ENCODE peak calls at places on chromosome 6, in nine cellular contexts. N is heart right ventricle; G is CD8-positive, alpha-beta T cell; Q is right lobe of liver; C is fibroblast of the aortic adventitia; W is HFF-Myc; Z is bronchial epithelial cell; P is fibroblast of lung; S is IMR-90. B is an unnamed sample.

GRCh38 chr6:51112731-51113130 is 294.1 kb downstream of the TFAP2B start:
- DNase-seq in Z (no peak), C (peak; percentile 10), W (no peak), S (no peak), N (no peak), Q (no peak), G (no peak), P (no peak), B (no peak)

GRCh38 chr6:32298632-32299336 is 72.9 kb downstream of the TSBP1 start:
- DNase-seq in S (peak; percentile 54), C (peak; percentile 3), G (no peak), P (peak; percentile 23), Z (peak; percentile 67), Q (no peak), W (no peak), N (no peak), B (no peak)

GRCh38 chr6:87391334-87391733 is 16.4 kb upstream of the CFAP206 start:
- DNase-seq in Q (peak; percentile 55), C (peak; percentile 17), Z (peak; percentile 35), P (peak; percentile 36), S (peak; percentile 29), W (no peak), G (no peak), N (no peak), B (peak; percentile 48)

GRCh38 chr6:34284563-34285545 is 36.0 kb upstream of the SMIM29 start:
- DNase-seq in P (peak; percentile 96), S (peak; percentile 73), C (peak; percentile 62), W (peak; percentile 12), N (peak; percentile 65), Z (no peak), Q (peak; percentile 53), G (no peak), B (no peak)

GRCh38 chr6:47495207-47495606 is 17.6 kb downstream of the CD2AP start:
- DNase-seq in N (no peak), G (no peak), P (no peak), W (no peak), C (no peak), S (no peak), Z (no peak), Q (no peak), B (no peak)

GRCh38 chr6:70673601-70674000 is 5.9 kb downstream of the SMAP1 start:
- DNase-seq in P (peak; percentile 8), Q (no peak), S (peak; percentile 55), C (peak; percentile 43), N (no peak), Z (peak; percentile 36), G (no peak), W (no peak), B (no peak)

GRCh38 chr6:834879-835278 is 141.9 kb upstream of the EXOC2 start:
- DNase-seq in G (no peak), Z (no peak), S (no peak), W (no peak), N (no peak), Q (no peak), C (no peak), P (peak; percentile 54), B (no peak)

GRCh38 chr6:141610741-141611140 is 522.0 kb upstream of the GJE1 start:
- DNase-seq in C (peak; percentile 29), W (no peak), G (no peak), Q (no peak), N (no peak), Z (peak; percentile 55), P (peak; percentile 12), S (peak; percentile 51), B (no peak)

GRCh38 chr6:139973602-139974373 is 599.3 kb upstream of the CITED2 start:
- DNase-seq in P (peak; percentile 96), S (peak; percentile 92), Z (peak; percentile 43), C (peak; percentile 91), N (no peak), G (no peak), Q (no peak), W (no peak), B (no peak)

GRCh38 chr6:56484669-56485068 is 158.0 kb downstream of the DST start:
- DNase-seq in Z (no peak), S (peak; percentile 81), W (peak; percentile 60), P (peak; percentile 49), Q (no peak), N (no peak), G (no peak), C (peak; percentile 54), B (no peak)

GRCh38 chr6:148548065-148548748 is 198.6 kb upstream of the UST start:
- DNase-seq in Z (no peak), G (no peak), P (peak; percentile 86), N (peak; percentile 65), Q (no peak), W (no peak), C (peak; percentile 76), S (peak; percentile 53), B (no peak)

GRCh38 chr6:133865680-133866079 is 23.2 kb upstream of the TCF21 start:
- DNase-seq in G (no peak), W (no peak), C (no peak), Z (no peak), S (no peak), P (no peak), Q (no peak), N (no peak), B (no peak)

GRCh38 chr6:133873538-133873937 is 15.4 kb upstream of the TCF21 start:
- DNase-seq in C (no peak), Z (no peak), Q (no peak), W (no peak), N (no peak), P (no peak), S (no peak), G (no peak), B (no peak)

GRCh38 chr6:133871131-133871530 is 17.8 kb upstream of the TCF21 start:
- DNase-seq in Q (no peak), P (peak; percentile 27), N (no peak), Z (no peak), W (no peak), C (no peak), G (no peak), S (no peak), B (no peak)
- TF ChIP-seq CTCF in Q (no peak), P (no peak), N (no peak), Z (no peak), W (no peak), C (no peak), G (no peak), S (no peak), B (no peak)

GRCh38 chr6:75563032-75563431 is 38.6 kb upstream of the SENP6 start:
- DNase-seq in W (peak; percentile 35), S (peak; percentile 47), Q (no peak), G (no peak), N (no peak), C (peak; percentile 24), Z (peak; percentile 60), P (peak; percentile 18), B (no peak)
- TF ChIP-seq CTCF in W (peak; percentile 59), S (peak; percentile 32), Q (peak; percentile 22), G (no peak), N (no peak), C (peak; percentile 45), Z (peak; percentile 71), P (peak; percentile 48), B (peak; percentile 22)

DNA sequence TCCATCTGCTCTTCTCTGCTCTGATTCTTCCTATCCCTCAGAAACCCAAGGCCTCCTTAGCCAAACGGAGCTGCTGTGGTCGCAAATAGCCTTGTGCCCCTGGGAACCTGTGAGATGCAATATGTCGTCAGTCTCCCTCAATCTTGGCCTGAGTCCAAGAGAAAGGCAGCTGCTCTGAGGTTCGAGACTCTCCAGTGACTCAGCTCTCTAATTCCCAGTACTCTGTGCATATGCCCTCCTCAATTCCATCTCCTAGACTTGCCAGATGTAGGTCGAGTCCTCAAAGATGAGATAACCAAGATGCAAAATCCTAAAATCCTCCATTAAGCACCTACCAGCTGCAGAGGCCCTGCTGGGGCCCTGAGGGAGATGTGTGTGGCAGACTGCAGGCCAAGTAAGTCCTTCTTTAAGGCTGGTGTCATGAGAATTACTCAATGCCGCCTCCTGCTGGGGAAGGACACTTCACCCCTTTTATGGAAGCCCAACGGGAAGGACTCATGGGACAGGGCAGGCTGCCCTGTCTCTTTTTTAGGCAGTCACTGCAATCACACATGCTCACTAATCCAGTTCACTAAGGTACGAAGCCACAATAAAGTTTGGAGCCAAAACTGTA is 28.5 kb downstream of the C6orf15 start:
- DNase-seq in W (peak; percentile 32), G (no peak), Z (peak; percentile 52), S (peak; percentile 92), N (no peak), P (peak; percentile 78), C (peak; percentile 77), Q (no peak), B (peak; percentile 64)
- TF ChIP-seq CTCF in W (no peak), G (no peak), Z (peak; percentile 38), S (peak; percentile 39), N (no peak), P (peak; percentile 54), C (peak; percentile 39), Q (peak; percentile 20), B (peak; percentile 46)

GRCh38 chr6:156175971-156176421 is 601.2 kb upstream of the ARID1B start:
- DNase-seq in G (no peak), Q (no peak), Z (no peak), C (no peak), S (no peak), P (no peak), W (no peak), N (peak; percentile 53), B (peak; percentile 24)
- TF ChIP-seq CTCF in G (no peak), Q (no peak), Z (no peak), C (no peak), S (peak; percentile 8), P (no peak), W (no peak), N (no peak), B (peak; percentile 20)

GRCh38 chr6:111565316-111566221 is 40.1 kb downstream of the TRAF3IP2 start:
- DNase-seq in C (no peak), N (no peak), G (no peak), Q (no peak), Z (no peak), W (no peak), S (no peak), P (no peak), B (no peak)
- TF ChIP-seq CTCF in C (no peak), N (no peak), G (no peak), Q (no peak), Z (peak; percentile 52), W (no peak), S (no peak), P (no peak), B (peak; percentile 14)

GRCh38 chr6:73131706-73132105 is 93.6 kb downstream of the KHDC1L start:
- DNase-seq in Z (peak; percentile 37), G (no peak), N (no peak), C (peak; percentile 24), Q (no peak), P (peak; percentile 26), S (peak; percentile 29), W (no peak), B (no peak)

GRCh38 chr6:73139681-73140080 is 85.6 kb downstream of the KHDC1L start:
- DNase-seq in P (no peak), N (no peak), G (no peak), Q (no peak), S (no peak), Z (no peak), C (no peak), W (no peak), B (no peak)

GRCh38 chr6:73129653-73130443 is 95.4 kb downstream of the KHDC1L start:
- DNase-seq in N (peak; percentile 67), C (peak; percentile 81), G (peak; percentile 54), P (peak; percentile 72), Q (peak; percentile 79), Z (peak; percentile 71), W (peak; percentile 65), S (peak; percentile 66), B (peak; percentile 94)

GRCh38 chr6:73134588-73134987 is 90.7 kb downstream of the KHDC1L start:
- DNase-seq in C (peak; percentile 16), P (peak; percentile 14), S (peak; percentile 34), Q (peak; percentile 46), W (no peak), Z (peak; percentile 7), N (no peak), G (no peak), B (peak; percentile 83)
- TF ChIP-seq CTCF in C (peak; percentile 36), P (peak; percentile 49), S (no peak), Q (no peak), W (peak; percentile 28), Z (peak; percentile 33), N (no peak), G (no peak), B (peak; percentile 71)

B was measured in endothelial cell.